ENCODE peak calls at places on chromosomes 4 and X, in seven cellular contexts. U, K, Y, T, P, Q and S are unnamed samples.

GRCh38 chr4:139934786-139935330 is 219.1 kb downstream of the MAML3 start:
- DNase-seq in U (no peak), K (no peak), Y (no peak), T (no peak), P (no peak), Q (no peak), S (no peak)

GRCh38 chrX:9532349-9532748 is 67.5 kb downstream of the TBL1X start:
- DNase-seq in U (no peak), K (no peak), Y (no peak), T (no peak), P (no peak), Q (no peak), S (no peak)

GRCh38 chrX:113330416-113330815 is 489.8 kb upstream of the AMOT start:
- DNase-seq in U (no peak), K (no peak), Y (no peak), T (no peak), P (no peak), Q (no peak), S (no peak)

GRCh38 chr4:40699648-40700047 is 50.1 kb upstream of the NSUN7 start:
- DNase-seq in U (no peak), K (no peak), Y (peak), T (no peak), P (peak), Q (no peak), S (no peak)

GRCh38 chrX:97389761-97390192 is 506.1 kb downstream of the RPA4 start:
- DNase-seq in U (no peak), K (no peak), Y (peak), T (no peak), P (peak), Q (no peak), S (no peak)

GRCh38 chr4:142823796-142824195 is 22.3 kb downstream of the INPP4B start:
- DNase-seq in U (no peak), K (no peak), Y (no peak), T (no peak), P (no peak), Q (no peak), S (no peak)

GRCh38 chrX:125108926-125109325 is 210.7 kb upstream of the TEX13C start:
- DNase-seq in U (no peak), K (no peak), Y (no peak), T (no peak), P (no peak), Q (no peak), S (no peak)

GRCh38 chrX:9089652-9090051 is 55.7 kb upstream of the FAM9B start:
- DNase-seq in U (no peak), K (no peak), Y (no peak), T (no peak), P (no peak), Q (no peak), S (no peak)

GRCh38 chr4:77819409-77819835 is 254 bp upstream of the CNOT6L start:
- DNase-seq in U (no peak), K (no peak), Y (no peak), T (no peak), P (no peak), Q (no peak), S (no peak)

GRCh38 chr4:44447563-44448504 is 775 bp downstream of the KCTD8 start:
- DNase-seq in U (no peak), K (no peak), Y (no peak), T (peak), P (no peak), Q (peak), S (no peak)

GRCh38 chr4:185738038-185738552 is 73.9 kb downstream of the SORBS2 start:
- DNase-seq in U (no peak), K (no peak), Y (peak), T (no peak), P (peak), Q (no peak), S (no peak)

GRCh38 chr4:123659759-123660158 is 263.2 kb downstream of the SPRY1 start:
- DNase-seq in U (no peak), K (peak), Y (peak), T (no peak), P (no peak), Q (no peak), S (no peak)

GRCh38 chrX:38055170-38055847 is 49.0 kb downstream of the SYTL5 start:
- DNase-seq in U (no peak), K (no peak), Y (peak), T (no peak), P (no peak), Q (no peak), S (no peak)

GRCh38 chrX:21961142-21961541 is 20.6 kb downstream of the SMS start:
- DNase-seq in U (no peak), K (no peak), Y (no peak), T (no peak), P (no peak), Q (no peak), S (no peak)

GRCh38 chr4:15078682-15079642 is 76.7 kb downstream of the CPEB2 start:
- DNase-seq in U (no peak), K (no peak), Y (peak), T (no peak), P (no peak), Q (no peak), S (no peak)

GRCh38 chr4:124173892-124174291 is 538.6 kb downstream of the ANKRD50 start:
- DNase-seq in U (no peak), K (no peak), Y (no peak), T (no peak), P (peak), Q (no peak), S (no peak)

GRCh38 chrX:15579778-15580747 is 20.7 kb downstream of the ACE2 start:
- DNase-seq in U (no peak), K (no peak), Y (peak), T (no peak), P (no peak), Q (no peak), S (no peak)

GRCh38 chrX:37959212-37960021 is 46.9 kb upstream of the SYTL5 start:
- DNase-seq in U (no peak), K (no peak), Y (peak), T (no peak), P (no peak), Q (no peak), S (no peak)

GRCh38 chrX:125826080-125826479 is 340.0 kb downstream of the DCAF12L2 start:
- DNase-seq in U (no peak), K (no peak), Y (no peak), T (no peak), P (no peak), Q (no peak), S (no peak)

GRCh38 chr4:70838400-70838971 is 1.2 kb downstream of the GRSF1 start:
- DNase-seq in U (no peak), K (no peak), Y (peak), T (no peak), P (no peak), Q (no peak), S (no peak)

GRCh38 chr4:123986268-123986798 is 589.7 kb downstream of the SPRY1 start:
- DNase-seq in U (no peak), K (peak), Y (peak), T (no peak), P (peak), Q (peak), S (no peak)

GRCh38 chr4:7630559-7631287 is 196.0 kb upstream of the PSAPL1 start:
- DNase-seq in U (no peak), K (no peak), Y (peak), T (peak), P (peak), Q (peak), S (no peak)

GRCh38 chrX:20271186-20271585 is 4.5 kb upstream of the RPS6KA3 start:
- DNase-seq in U (no peak), K (no peak), Y (no peak), T (no peak), P (no peak), Q (no peak), S (no peak)

GRCh38 chr4:948101-948935 is 16.1 kb downstream of the TMEM175 start:
- DNase-seq in U (no peak), K (no peak), Y (no peak), T (no peak), P (no peak), Q (peak), S (no peak)

GRCh38 chr4:73069338-73070071 is at the start of gene COX18:
- DNase-seq in U (peak), K (peak), Y (peak), T (peak), P (peak), Q (peak), S (peak)

GRCh38 chr4:142845293-142846070 is 619 bp downstream of the INPP4B start:
- DNase-seq in U (no peak), K (no peak), Y (no peak), T (no peak), P (no peak), Q (peak), S (no peak)

GRCh38 chr4:164931551-164932324 is 45.7 kb downstream of the TRIM61 start:
- DNase-seq in U (no peak), K (no peak), Y (peak), T (no peak), P (no peak), Q (no peak), S (no peak)

GRCh38 chrX:49316085-49316484 is 5.8 kb upstream of the GAGE12J start:
- DNase-seq in U (no peak), K (no peak), Y (no peak), T (no peak), P (no peak), Q (no peak), S (no peak)

GRCh38 chrX:102863735-102864134 is 73.3 kb upstream of the RAB40AL start:
- DNase-seq in U (peak), K (peak), Y (peak), T (peak), P (peak), Q (peak), S (no peak)

GRCh38 chr4:45120163-45120562 is 393.8 kb upstream of the GNPDA2 start:
- DNase-seq in U (no peak), K (no peak), Y (no peak), T (no peak), P (no peak), Q (no peak), S (no peak)

GRCh38 chrX:150767045-150767395 is 73.8 kb downstream of the MTMR1 start:
- DNase-seq in U (no peak), K (no peak), Y (peak), T (no peak), P (no peak), Q (no peak), S (no peak)

GRCh38 chr4:84497220-84497834 is 1.8 kb downstream of the NKX6-1 start:
- DNase-seq in U (no peak), K (no peak), Y (peak), T (no peak), P (no peak), Q (no peak), S (no peak)

GRCh38 chr4:28106155-28106554 is 1245.5 kb downstream of the STIM2 start:
- DNase-seq in U (no peak), K (no peak), Y (no peak), T (no peak), P (no peak), Q (no peak), S (no peak)

GRCh38 chr4:113474017-113474416 is 287.5 kb downstream of the CAMK2D start:
- DNase-seq in U (no peak), K (no peak), Y (peak), T (no peak), P (peak), Q (no peak), S (no peak)

GRCh38 chrX:12771445-12772069 is 19.7 kb upstream of the PRPS2 start:
- DNase-seq in U (peak), K (no peak), Y (peak), T (no peak), P (no peak), Q (peak), S (no peak)

GRCh38 chr4:188107931-188108843 is 1.2 kb downstream of the TRIML2 start:
- DNase-seq in U (no peak), K (no peak), Y (peak), T (no peak), P (peak), Q (no peak), S (no peak)

GRCh38 chr4:142707397-142707796 is 138.7 kb downstream of the INPP4B start:
- DNase-seq in U (no peak), K (no peak), Y (no peak), T (no peak), P (no peak), Q (no peak), S (no peak)

GRCh38 chr4:41991916-41992767 is 1.8 kb downstream of the SLC30A9 start:
- DNase-seq in U (no peak), K (no peak), Y (peak), T (no peak), P (no peak), Q (no peak), S (no peak)